ENCODE peak calls at places on chromosomes 2 and 18, in four cellular contexts. E, K, J and Z are unnamed samples.

GRCh38 chr2:222504191-222504590 is 79.8 kb downstream of the SGPP2 start:
- DNase-seq in J (no peak), E (no peak), K (no peak), Z (no peak)

GRCh38 chr2:38073211-38074005 is 2.5 kb downstream of the CYP1B1 start:
- DNase-seq in K (no peak), E (no peak), J (no peak), Z (no peak)

GRCh38 chr2:11355194-11356053 is 11.0 kb upstream of the ROCK2 start:
- DNase-seq in E (no peak), K (no peak), J (no peak), Z (no peak)

GRCh38 chr2:108960006-108960405 is 29.0 kb downstream of the EDAR start:
- DNase-seq in K (no peak), J (peak; percentile 25), E (no peak), Z (no peak)

GRCh38 chr2:27020337-27020948 is 12.3 kb upstream of the TMEM214 start:
- DNase-seq in K (no peak), J (peak; percentile 65), E (peak; percentile 65), Z (no peak)

GRCh38 chr2:40348038-40348437 is 103.9 kb downstream of the SLC8A1 start:
- DNase-seq in E (no peak), J (no peak), K (no peak), Z (no peak)

GRCh38 chr2:29718326-29718725 is 203.1 kb downstream of the ALK start:
- DNase-seq in J (no peak), E (no peak), K (no peak), Z (no peak)

GRCh38 chr2:235390108-235390815 is 103.6 kb upstream of the AGAP1 start:
- DNase-seq in K (peak; percentile 24), J (no peak), E (no peak), Z (no peak)

GRCh38 chr2:221229097-221229496 is 343.0 kb downstream of the EPHA4 start:
- DNase-seq in J (no peak), K (no peak), E (no peak), Z (no peak)

GRCh38 chr2:70936165-70936978 is 672 bp downstream of the ATP6V1B1 start:
- DNase-seq in K (no peak), J (peak; percentile 37), E (no peak), Z (no peak)

GRCh38 chr2:172082944-172083718 is 2.2 kb upstream of the DLX1 start:
- DNase-seq in K (no peak), J (no peak), E (no peak), Z (peak; percentile 63)

GRCh38 chr2:188319845-188320244 is 28.2 kb downstream of the GULP1 start:
- DNase-seq in K (no peak), E (no peak), J (no peak), Z (no peak)

GRCh38 chr2:9018534-9018933 is 15.1 kb upstream of the MBOAT2 start:
- DNase-seq in K (no peak), E (no peak), J (no peak), Z (no peak)

GRCh38 chr2:121442889-121443288 is 87.8 kb upstream of the RNU4ATAC start:
- DNase-seq in E (no peak), J (no peak), K (no peak), Z (no peak)

GRCh38 chr18:31977270-31977872 is 34.4 kb upstream of the TRAPPC8 start:
- DNase-seq in J (no peak), E (peak; percentile 58), K (peak; percentile 12), Z (no peak)

GRCh38 chr2:177808984-177809809 is 263.4 kb downstream of the PDE11A start:
- DNase-seq in K (no peak), E (no peak), J (no peak), Z (no peak)

GRCh38 chr2:218927876-218928275 is 31.6 kb upstream of the CDK5R2 start:
- DNase-seq in J (no peak), K (no peak), E (no peak), Z (no peak)

GRCh38 chr18:33584845-33585775 is 7.1 kb downstream of the ASXL3 start:
- DNase-seq in K (no peak), J (no peak), E (peak; percentile 27), Z (no peak)

GRCh38 chr2:139411236-139411635 is 631.0 kb upstream of the NXPH2 start:
- DNase-seq in J (no peak), K (no peak), E (no peak), Z (no peak)

GRCh38 chr2:31002510-31002909 is 135.7 kb downstream of the GALNT14 start:
- DNase-seq in E (no peak), K (no peak), J (no peak), Z (no peak)

GRCh38 chr2:85269959-85270358 is 57.8 kb downstream of the TGOLN2 start:
- DNase-seq in J (no peak), E (peak; percentile 73), K (no peak), Z (no peak)

GRCh38 chr2:145027073-145027459 is 507.1 kb upstream of the ZEB2 start:
- DNase-seq in K (no peak), J (no peak), E (no peak), Z (no peak)

GRCh38 chr18:77129150-77129551 is 3.4 kb downstream of the MBP start:
- DNase-seq in E (no peak), J (no peak), K (no peak), Z (no peak)

GRCh38 chr2:60793169-60793568 is 37.1 kb downstream of the PAPOLG start:
- DNase-seq in J (no peak), E (no peak), K (no peak), Z (no peak)

GRCh38 chr2:33126973-33127372 is 180.2 kb downstream of the LTBP1 start:
- DNase-seq in E (no peak), J (no peak), K (no peak), Z (no peak)

GRCh38 chr2:29108225-29108624 is 7.0 kb upstream of the CLIP4 start:
- DNase-seq in J (no peak), E (no peak), K (no peak), Z (peak; percentile 87)

GRCh38 chr2:96788393-96789244 is 27.4 kb upstream of the CNNM3 start:
- DNase-seq in J (peak; percentile 78), E (peak; percentile 78), K (no peak), Z (no peak)
- H3K27ac ChIP-seq in J (peak overlapping the region; percentile 56), E (peak overlapping the region; percentile 88), K (no peak overlapping the region), Z (peak overlapping the region; percentile 67)

GRCh38 chr2:239263231-239263936 is 137.4 kb downstream of the HDAC4 start:
- DNase-seq in J (no peak), K (no peak), E (no peak), Z (no peak)
- H3K4me1 ChIP-seq in J (no peaks in the 10 kb centered on the region), K (peaks cover 96% of the 10 kb centered on the region), E (peaks cover 61% of the 10 kb centered on the region), Z (peaks cover 28% of the 10 kb centered on the region)

GRCh38 chr2:161239416-161240109 is 68.7 kb upstream of the PSMD14 start:
- DNase-seq in J (no peak), K (no peak), E (no peak), Z (peak; percentile 57)
- H3K4me3 ChIP-seq in J (peak overlapping the region; percentile 77), K (no peak overlapping the region), E (no peak overlapping the region), Z (no peak overlapping the region)

GRCh38 chr2:142952018-142952417 is 74.6 kb downstream of the KYNU start:
- DNase-seq in J (no peak), K (no peak), E (no peak), Z (no peak)

GRCh38 chr2:142951190-142952007 is 73.9 kb downstream of the KYNU start:
- DNase-seq in K (no peak), J (no peak), E (no peak), Z (no peak)

GRCh38 chr2:142952793-142953192 is 75.3 kb downstream of the KYNU start:
- DNase-seq in J (no peak), K (no peak), E (no peak), Z (no peak)

GRCh38 chr2:142957143-142957542 is 79.7 kb downstream of the KYNU start:
- DNase-seq in J (no peak), K (no peak), E (no peak), Z (no peak)

GRCh38 chr2:142954488-142954887 is 77.0 kb downstream of the KYNU start:
- DNase-seq in E (no peak), J (no peak), K (no peak), Z (no peak)
- H3K27ac ChIP-seq in E (no peak overlapping the region), J (no peak overlapping the region), K (no peak overlapping the region), Z (no peak overlapping the region)

GRCh38 chr2:159090514-159091201 is 122.2 kb downstream of the TANC1 start:
- DNase-seq in K (no peak), E (no peak), J (no peak), Z (peak; percentile 66)
- H3K4me1 ChIP-seq in K (peaks cover 31% of the 10 kb centered on the region), E (peaks cover 100% of the 10 kb centered on the region), J (peaks cover 5% of the 10 kb centered on the region), Z (peaks cover 51% of the 10 kb centered on the region)

GRCh38 chr2:96204836-96205235 is 3.8 kb downstream of the STARD7 start:
- DNase-seq in E (no peak), K (no peak), J (no peak), Z (no peak)
- H3K4me3 ChIP-seq in E (peak overlapping the region; percentile 16), K (no peak overlapping the region), J (peak overlapping the region; percentile 16), Z (no peak overlapping the region)

GRCh38 chr2:25161055-25161781 is 7.2 kb downstream of the POMC start:
- DNase-seq in K (peak; percentile 36), J (peak; percentile 76), E (peak; percentile 79), Z (peak; percentile 43)
- H3K27ac ChIP-seq in K (peak overlapping the region; percentile 67), J (no peak overlapping the region), E (peak overlapping the region; percentile 88), Z (no peak overlapping the region)

GRCh38 chr2:237697586-237698337 is 70.4 kb downstream of the LRRFIP1 start:
- DNase-seq in E (no peak), K (no peak), J (no peak), Z (no peak)

GRCh38 chr2:237698338-237698694 is 70.9 kb downstream of the LRRFIP1 start:
- DNase-seq in E (no peak), K (no peak), J (no peak), Z (no peak)

GRCh38 chr2:237695201-237695780 is 67.9 kb downstream of the LRRFIP1 start:
- DNase-seq in J (no peak), E (no peak), K (peak; percentile 61), Z (no peak)

GRCh38 chr2:237694423-237695194 is 67.2 kb downstream of the LRRFIP1 start:
- DNase-seq in K (no peak), E (no peak), J (no peak), Z (no peak)

DNA sequence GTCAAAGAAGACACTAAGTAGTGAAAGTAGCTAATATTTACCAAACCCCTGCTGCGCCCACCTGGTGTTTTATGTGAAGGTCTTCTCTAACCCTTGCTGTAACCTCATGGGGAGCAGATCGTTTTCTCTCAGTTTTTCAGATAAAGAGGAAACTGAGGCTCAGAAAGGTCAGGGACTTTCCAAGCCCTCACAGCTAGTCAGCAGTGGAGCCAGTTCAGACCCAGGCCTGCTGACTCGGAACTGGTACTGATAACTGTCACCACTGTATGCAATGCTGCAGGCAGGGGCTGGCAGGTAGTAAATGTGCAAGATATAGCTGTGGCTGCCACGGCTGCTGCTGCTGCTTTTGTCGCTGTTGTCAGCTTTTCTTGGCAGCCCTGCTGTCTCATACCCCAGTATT is 69.1 kb downstream of the LRRFIP1 start:
- DNase-seq in K (no peak), E (no peak), J (no peak), Z (no peak)
- H3K4me1 ChIP-seq in K (peaks cover 62% of the 10 kb centered on the region), E (peaks cover 89% of the 10 kb centered on the region), J (no peaks in the 10 kb centered on the region), Z (peaks cover 51% of the 10 kb centered on the region)